ENCODE peak calls at places on chromosome 2, in four cellular contexts. H is right lobe of liver, I is left ventricle myocardium inferior, Z is esophagus muscularis mucosa. F is an unnamed sample.

GRCh38 chr2:225122007-225122406 is 79.7 kb upstream of the DOCK10 start:
- DNase-seq in Z (no peak), I (no peak), H (no peak), F (no peak)

GRCh38 chr2:201909348-201909747 is 103.0 kb downstream of the CDK15 start:
- DNase-seq in I (no peak), H (no peak), Z (no peak), F (no peak)

GRCh38 chr2:54618646-54619565 is 104.6 kb upstream of the EML6 start:
- DNase-seq in Z (no peak), H (no peak), I (no peak), F (no peak)

GRCh38 chr2:201880620-201881381 is 74.5 kb downstream of the CDK15 start:
- DNase-seq in Z (no peak), H (no peak), I (no peak), F (no peak)

GRCh38 chr2:65991332-65991731 is 443.6 kb upstream of the MEIS1 start:
- DNase-seq in H (no peak), Z (no peak), I (no peak), F (no peak)

GRCh38 chr2:102367331-102367971 is 11.9 kb downstream of the IL18R1 start:
- DNase-seq in H (no peak), Z (no peak), I (no peak), F (no peak)

GRCh38 chr2:69946351-69947077 is 14.9 kb downstream of the ASPRV1 start:
- DNase-seq in Z (no peak), H (no peak), I (no peak), F (no peak)

GRCh38 chr2:136381722-136382633 is 264.0 kb upstream of the CXCR4 start:
- DNase-seq in Z (peak; percentile 82), H (no peak), I (no peak), F (no peak)

GRCh38 chr2:174606336-174606735 is 8.7 kb upstream of the WIPF1 start:
- DNase-seq in H (no peak), Z (no peak), I (no peak), F (no peak)

GRCh38 chr2:216082388-216082733 is 642 bp downstream of the TMEM169 start:
- DNase-seq in I (no peak), H (no peak), Z (no peak), F (no peak)

GRCh38 chr2:44453289-44453688 is 91.5 kb downstream of the CAMKMT start:
- DNase-seq in I (no peak), H (no peak), Z (no peak), F (no peak)

GRCh38 chr2:97702731-97703470 is 10.5 kb upstream of the ZAP70 start:
- DNase-seq in Z (peak; percentile 53), H (no peak), I (no peak), F (peak; percentile 57)

GRCh38 chr2:213266421-213266820 is 17.8 kb upstream of the SPAG16 start:
- DNase-seq in Z (no peak), I (no peak), H (no peak), F (no peak)

GRCh38 chr2:173164361-173164760 is 88.7 kb downstream of the MAP3K20 start:
- DNase-seq in I (no peak), Z (no peak), H (no peak), F (no peak)

GRCh38 chr2:177983183-177983788 is 89.3 kb downstream of the PDE11A start:
- DNase-seq in I (no peak), H (peak; percentile 30), Z (no peak), F (no peak)

GRCh38 chr2:239160226-239161143 is 240.3 kb downstream of the HDAC4 start:
- DNase-seq in H (peak; percentile 9), Z (no peak), I (peak; percentile 4), F (no peak)

GRCh38 chr2:151070253-151070652 is 191.4 kb downstream of the RBM43 start:
- DNase-seq in I (no peak), Z (no peak), H (no peak), F (no peak)

GRCh38 chr2:151067658-151068369 is 193.8 kb downstream of the RBM43 start:
- DNase-seq in H (no peak), I (no peak), Z (no peak), F (no peak)

GRCh38 chr2:151071906-151072305 is 189.8 kb downstream of the RBM43 start:
- DNase-seq in I (no peak), Z (no peak), H (no peak), F (no peak)

GRCh38 chr2:151071382-151071781 is 190.3 kb downstream of the RBM43 start:
- DNase-seq in I (no peak), Z (no peak), H (no peak), F (no peak)
- TF ChIP-seq CTCF in I (no peak), Z (no peak), H (peak; percentile 33), F (peak; percentile 53)

GRCh38 chr2:126403039-126403666 is 252.8 kb upstream of the GYPC start:
- DNase-seq in Z (no peak), H (no peak), I (no peak), F (no peak)

GRCh38 chr2:126399001-126399400 is 257.0 kb upstream of the GYPC start:
- DNase-seq in Z (no peak), I (no peak), H (no peak), F (no peak)
- TF ChIP-seq CTCF in Z (no peak), I (no peak), H (no peak), F (no peak)

GRCh38 chr2:26316041-26316440 is 29.9 kb upstream of the SELENOI start:
- DNase-seq in H (no peak), I (no peak), Z (no peak), F (no peak)

GRCh38 chr2:26316845-26317244 is 29.1 kb upstream of the SELENOI start:
- DNase-seq in Z (no peak), I (no peak), H (no peak), F (no peak)

GRCh38 chr2:26313446-26313845 is 32.5 kb upstream of the SELENOI start:
- DNase-seq in H (no peak), I (no peak), Z (no peak), F (no peak)

GRCh38 chr2:26312471-26312870 is 33.5 kb upstream of the SELENOI start:
- DNase-seq in I (no peak), H (no peak), Z (no peak), F (no peak)

GRCh38 chr2:26314243-26314642 is 31.7 kb upstream of the SELENOI start:
- DNase-seq in I (no peak), H (no peak), Z (no peak), F (no peak)
- TF ChIP-seq CTCF in I (no peak), H (no peak), Z (no peak), F (no peak)

DNA sequence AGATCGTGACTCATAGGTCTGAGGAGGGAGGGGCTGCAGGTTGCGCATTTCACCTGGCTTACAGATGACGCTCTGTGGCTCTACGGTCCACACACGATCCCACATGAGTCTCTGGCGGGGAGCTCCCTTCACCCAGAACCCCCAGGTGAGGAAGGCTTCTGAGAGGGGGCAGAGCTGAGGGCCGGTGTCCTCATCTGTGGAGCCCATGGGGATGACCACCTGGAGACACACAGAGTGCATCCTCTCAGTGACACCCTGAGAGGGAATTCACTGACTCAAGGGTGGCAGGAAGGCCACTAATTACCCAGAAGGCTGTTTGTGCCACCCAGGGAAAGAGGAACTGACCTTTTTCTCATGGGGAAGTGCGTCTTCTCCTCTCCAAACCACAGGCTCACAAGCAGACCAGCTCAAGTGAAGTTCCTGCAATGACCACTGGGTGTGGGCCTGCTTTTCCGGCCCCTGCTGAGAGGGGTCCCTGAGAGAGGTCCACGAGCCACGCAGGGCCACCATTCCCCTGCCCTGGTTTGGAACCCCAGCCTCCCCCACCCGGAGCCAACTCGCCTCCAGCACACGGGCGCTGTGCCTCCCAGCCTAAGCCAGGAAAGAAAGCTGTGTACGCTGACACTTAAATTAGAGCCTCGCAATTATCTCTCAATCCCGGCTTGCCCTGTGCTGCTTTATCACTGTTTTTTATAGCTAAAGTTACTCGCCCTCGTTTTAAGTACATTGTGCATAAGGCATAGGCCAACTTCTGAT is 114.1 kb downstream of the BCL11A start:
- DNase-seq in Z (peak; percentile 89), I (peak; percentile 39), H (peak; percentile 44), F (no peak)
- TF ChIP-seq CTCF in Z (no peak), I (peak; percentile 63), H (peak; percentile 26), F (peak; percentile 34)

GRCh38 chr2:207937253-207937652 is 88.1 kb downstream of the PLEKHM3 start:
- DNase-seq in Z (no peak), I (no peak), H (no peak), F (no peak)

GRCh38 chr2:207935991-207936370 is 89.3 kb downstream of the PLEKHM3 start:
- DNase-seq in H (no peak), I (no peak), Z (no peak), F (no peak)

GRCh38 chr2:207935121-207935990 is 90.0 kb downstream of the PLEKHM3 start:
- DNase-seq in Z (no peak), I (no peak), H (no peak), F (no peak)

GRCh38 chr2:207937818-207938217 is 87.5 kb downstream of the PLEKHM3 start:
- DNase-seq in I (no peak), Z (no peak), H (no peak), F (no peak)

GRCh38 chr2:207936380-207936779 is 88.9 kb downstream of the PLEKHM3 start:
- DNase-seq in I (no peak), Z (no peak), H (no peak), F (no peak)
- TF ChIP-seq CTCF in I (no peak), Z (no peak), H (no peak), F (no peak)

DNA sequence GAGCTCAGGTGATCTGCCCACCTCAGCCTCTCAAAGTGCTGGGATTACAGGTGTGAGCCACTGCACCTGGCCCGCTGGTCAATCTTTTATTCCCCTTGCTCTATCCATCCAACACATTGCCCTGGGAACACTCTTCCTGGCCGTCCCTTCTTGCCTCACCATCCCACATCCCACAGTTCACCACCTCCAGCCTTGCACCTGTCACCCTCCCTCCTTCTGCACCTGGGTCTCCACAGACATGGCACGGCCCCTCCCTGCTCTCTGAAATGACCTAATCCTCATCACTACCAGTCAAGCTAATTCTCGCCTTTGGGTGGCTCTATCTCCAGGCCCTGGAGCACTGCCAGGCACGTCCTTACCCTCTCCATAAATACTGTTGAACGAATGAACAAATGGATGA is 116.9 kb upstream of the TEX51 start:
- DNase-seq in H (no peak), I (no peak), Z (no peak), F (no peak)
- TF ChIP-seq CTCF in H (no peak), I (no peak), Z (no peak), F (no peak)

F was measured in osteocyte.